ENCODE peak calls at places on chromosomes 13 and 19, in seven cellular contexts. U, O, H, A, K, R and V are unnamed samples.

GRCh38 chr19:38739440-38740251 is 4.6 kb downstream of the CAPN12 start:
- DNase-seq in K (peak; percentile 21), U (no peak), H (no peak), R (no peak), A (no peak), O (no peak), V (no peak)

GRCh38 chr19:48196933-48197665 is 26.6 kb downstream of the ZSWIM9 start:
- DNase-seq in H (peak; percentile 20), U (no peak), O (peak; percentile 83), A (no peak), K (no peak), R (no peak), V (no peak)

GRCh38 chr13:48801255-48801654 is 147.5 kb downstream of the CYSLTR2 start:
- DNase-seq in H (peak; percentile 99), K (no peak), A (no peak), U (no peak), R (no peak), O (no peak), V (no peak)

GRCh38 chr19:29610574-29611271 is 4.6 kb downstream of the POP4 start:
- DNase-seq in H (peak; percentile 85), K (peak; percentile 74), U (peak; percentile 73), R (peak; percentile 67), A (peak; percentile 80), O (peak; percentile 90), V (peak; percentile 80)

GRCh38 chr19:39109641-39110040 is 15.9 kb upstream of the PAK4 start:
- DNase-seq in O (no peak), R (no peak), U (no peak), K (no peak), H (no peak), A (no peak), V (no peak)

GRCh38 chr13:73194310-73194709 is 135.5 kb downstream of the KLF5 start:
- DNase-seq in O (no peak), K (no peak), R (no peak), H (no peak), A (no peak), U (no peak), V (no peak)

GRCh38 chr19:29576761-29577661 is 29.1 kb upstream of the POP4 start:
- DNase-seq in H (peak; percentile 44), R (no peak), U (peak; percentile 6), A (no peak), O (peak; percentile 25), K (peak; percentile 12), V (peak; percentile 17)

GRCh38 chr19:12825259-12826131 is 8.9 kb downstream of the RTBDN start:
- DNase-seq in O (peak; percentile 73), K (no peak), H (no peak), A (no peak), R (no peak), U (no peak), V (no peak)

GRCh38 chr13:39451301-39451700 is 151.7 kb downstream of the LHFPL6 start:
- DNase-seq in A (no peak), K (no peak), U (no peak), H (peak; percentile 43), R (no peak), O (peak; percentile 71), V (no peak)

GRCh38 chr13:91346062-91346461 is 1.4 kb upstream of the MIR17HG start:
- DNase-seq in O (no peak), U (no peak), R (no peak), H (no peak), K (no peak), A (no peak), V (no peak)

GRCh38 chr19:45553464-45553863 is 31.1 kb downstream of the OPA3 start:
- DNase-seq in H (no peak), U (no peak), K (no peak), R (no peak), A (no peak), O (no peak), V (no peak)

GRCh38 chr19:19642506-19643157 is 825 bp downstream of the GMIP start:
- DNase-seq in R (peak; percentile 47), U (no peak), A (no peak), O (peak; percentile 13), H (no peak), K (peak; percentile 27), V (no peak)

GRCh38 chr19:45182758-45183157 is 4.2 kb downstream of the BLOC1S3 start:
- DNase-seq in U (no peak), K (no peak), R (no peak), O (no peak), A (no peak), H (no peak), V (no peak)

GRCh38 chr19:33175886-33176669 is 18.1 kb upstream of the LRP3 start:
- DNase-seq in A (peak; percentile 49), K (peak; percentile 6), U (no peak), R (no peak), H (peak; percentile 22), O (peak; percentile 47), V (no peak)

GRCh38 chr19:6753178-6754031 is 13.8 kb downstream of the SH2D3A start:
- DNase-seq in H (peak; percentile 69), U (peak; percentile 77), O (peak; percentile 74), R (peak; percentile 58), A (peak; percentile 88), K (peak; percentile 64), V (no peak)

GRCh38 chr13:75359266-75359665 is 122.7 kb downstream of the TBC1D4 start:
- DNase-seq in A (no peak), U (no peak), H (peak; percentile 92), O (peak; percentile 85), R (no peak), K (no peak), V (no peak)